ENCODE peak calls at places on chromosome 5, in ten cellular contexts. One of them, this sample, is unnamed.

GRCh38 chr5:44389410-44389879 is at the start of gene FGF10:
- DNase-seq in HFFc6: no peak
- DNase-seq in endothelial cell of umbilical vein: peak
- DNase-seq in tibial artery: peak
- DNase-seq in WTC11: peak
- DNase-seq in cardiac fibroblast: no peak
- DNase-seq in mammary epithelial cell: no peak
- DNase-seq in H9: peak
- DNase-seq in lower lobe of right lung: peak
- DNase-seq in glutamatergic neuron: peak
- DNase-seq in this sample: no peak

GRCh38 chr5:175464414-175465233 is 13.7 kb upstream of the SFXN1 start:
- DNase-seq in endothelial cell of umbilical vein: peak
- DNase-seq in lower lobe of right lung: no peak
- DNase-seq in cardiac fibroblast: peak
- DNase-seq in HFFc6: peak
- DNase-seq in mammary epithelial cell: peak
- DNase-seq in glutamatergic neuron: peak
- DNase-seq in WTC11: peak
- DNase-seq in H9: peak
- DNase-seq in tibial artery: no peak
- DNase-seq in this sample: no peak

GRCh38 chr5:159120446-159120845 is 20.7 kb upstream of the EBF1 start:
- DNase-seq in tibial artery: no peak
- DNase-seq in WTC11: no peak
- DNase-seq in H9: no peak
- DNase-seq in glutamatergic neuron: no peak
- DNase-seq in endothelial cell of umbilical vein: no peak
- DNase-seq in mammary epithelial cell: no peak
- DNase-seq in lower lobe of right lung: no peak
- DNase-seq in HFFc6: no peak
- DNase-seq in cardiac fibroblast: no peak
- DNase-seq in this sample: no peak

GRCh38 chr5:116861662-116862061 is 287.0 kb upstream of the SEMA6A start:
- DNase-seq in cardiac fibroblast: no peak
- DNase-seq in lower lobe of right lung: no peak
- DNase-seq in tibial artery: no peak
- DNase-seq in H9: no peak
- DNase-seq in HFFc6: no peak
- DNase-seq in WTC11: no peak
- DNase-seq in glutamatergic neuron: no peak
- DNase-seq in mammary epithelial cell: no peak
- DNase-seq in endothelial cell of umbilical vein: no peak
- DNase-seq in this sample: no peak

GRCh38 chr5:146805099-146805498 is 73.5 kb downstream of the PPP2R2B start:
- DNase-seq in lower lobe of right lung: no peak
- DNase-seq in tibial artery: no peak
- DNase-seq in cardiac fibroblast: no peak
- DNase-seq in glutamatergic neuron: no peak
- DNase-seq in WTC11: no peak
- DNase-seq in mammary epithelial cell: peak
- DNase-seq in HFFc6: no peak
- DNase-seq in endothelial cell of umbilical vein: no peak
- DNase-seq in H9: no peak
- DNase-seq in this sample: peak

GRCh38 chr5:54702470-54702869 is 184.9 kb downstream of the SNX18 start:
- DNase-seq in H9: no peak
- DNase-seq in tibial artery: no peak
- DNase-seq in HFFc6: no peak
- DNase-seq in cardiac fibroblast: peak
- DNase-seq in mammary epithelial cell: no peak
- DNase-seq in WTC11: no peak
- DNase-seq in lower lobe of right lung: no peak
- DNase-seq in glutamatergic neuron: no peak
- DNase-seq in endothelial cell of umbilical vein: peak
- DNase-seq in this sample: no peak

GRCh38 chr5:167723254-167723871 is 568.1 kb upstream of the WWC1 start:
- DNase-seq in endothelial cell of umbilical vein: peak
- DNase-seq in lower lobe of right lung: peak
- DNase-seq in H9: peak
- DNase-seq in tibial artery: peak
- DNase-seq in mammary epithelial cell: peak
- DNase-seq in cardiac fibroblast: peak
- DNase-seq in HFFc6: peak
- DNase-seq in WTC11: peak
- DNase-seq in glutamatergic neuron: peak
- DNase-seq in this sample: peak

GRCh38 chr5:6573651-6574101 is 59.2 kb downstream of the NSUN2 start:
- DNase-seq in glutamatergic neuron: peak
- DNase-seq in WTC11: no peak
- DNase-seq in tibial artery: no peak
- DNase-seq in HFFc6: no peak
- DNase-seq in cardiac fibroblast: no peak
- DNase-seq in lower lobe of right lung: no peak
- DNase-seq in H9: peak
- DNase-seq in mammary epithelial cell: no peak
- DNase-seq in endothelial cell of umbilical vein: no peak
- DNase-seq in this sample: no peak

GRCh38 chr5:105392710-105393149 is 1830.1 kb upstream of the NUDT12 start:
- DNase-seq in glutamatergic neuron: no peak
- DNase-seq in cardiac fibroblast: no peak
- DNase-seq in HFFc6: no peak
- DNase-seq in lower lobe of right lung: no peak
- DNase-seq in endothelial cell of umbilical vein: no peak
- DNase-seq in WTC11: no peak
- DNase-seq in mammary epithelial cell: no peak
- DNase-seq in tibial artery: no peak
- DNase-seq in H9: peak
- DNase-seq in this sample: no peak

GRCh38 chr5:178826216-178826615 is 33.5 kb upstream of the ZNF354B start:
- DNase-seq in HFFc6: no peak
- DNase-seq in H9: peak
- DNase-seq in endothelial cell of umbilical vein: no peak
- DNase-seq in cardiac fibroblast: no peak
- DNase-seq in tibial artery: no peak
- DNase-seq in glutamatergic neuron: no peak
- DNase-seq in mammary epithelial cell: peak
- DNase-seq in lower lobe of right lung: no peak
- DNase-seq in WTC11: peak
- DNase-seq in this sample: peak

GRCh38 chr5:151549713-151550112 is 41.4 kb downstream of the FAT2 start:
- DNase-seq in H9: no peak
- DNase-seq in tibial artery: no peak
- DNase-seq in HFFc6: no peak
- DNase-seq in lower lobe of right lung: no peak
- DNase-seq in cardiac fibroblast: no peak
- DNase-seq in endothelial cell of umbilical vein: no peak
- DNase-seq in glutamatergic neuron: no peak
- DNase-seq in mammary epithelial cell: no peak
- DNase-seq in WTC11: no peak
- DNase-seq in this sample: no peak

GRCh38 chr5:77679791-77680190 is 41.3 kb upstream of the OTP start:
- DNase-seq in WTC11: no peak
- DNase-seq in endothelial cell of umbilical vein: no peak
- DNase-seq in H9: no peak
- DNase-seq in cardiac fibroblast: peak
- DNase-seq in lower lobe of right lung: no peak
- DNase-seq in mammary epithelial cell: peak
- DNase-seq in tibial artery: no peak
- DNase-seq in glutamatergic neuron: no peak
- DNase-seq in HFFc6: peak
- DNase-seq in this sample: peak

GRCh38 chr5:103409013-103409670 is 150.6 kb downstream of the MACIR start:
- DNase-seq in mammary epithelial cell: no peak
- DNase-seq in endothelial cell of umbilical vein: no peak
- DNase-seq in cardiac fibroblast: no peak
- DNase-seq in tibial artery: no peak
- DNase-seq in lower lobe of right lung: no peak
- DNase-seq in HFFc6: no peak
- DNase-seq in H9: no peak
- DNase-seq in WTC11: no peak
- DNase-seq in glutamatergic neuron: no peak
- DNase-seq in this sample: no peak

GRCh38 chr5:132221781-132222648 is 5.6 kb downstream of the P4HA2 start:
- DNase-seq in lower lobe of right lung: no peak
- DNase-seq in mammary epithelial cell: no peak
- DNase-seq in tibial artery: peak
- DNase-seq in WTC11: no peak
- DNase-seq in H9: no peak
- DNase-seq in glutamatergic neuron: no peak
- DNase-seq in endothelial cell of umbilical vein: peak
- DNase-seq in cardiac fibroblast: peak
- DNase-seq in HFFc6: peak
- DNase-seq in this sample: no peak
- TF ChIP-seq CTCF in lower lobe of right lung: no peak
- TF ChIP-seq CTCF in mammary epithelial cell: no peak
- TF ChIP-seq CTCF in tibial artery: peak
- TF ChIP-seq CTCF in WTC11: no peak
- TF ChIP-seq CTCF in H9: no peak
- TF ChIP-seq CTCF in glutamatergic neuron: no peak
- TF ChIP-seq CTCF in endothelial cell of umbilical vein: peak
- TF ChIP-seq CTCF in cardiac fibroblast: no peak
- TF ChIP-seq CTCF in HFFc6: peak
- TF ChIP-seq CTCF in this sample: peak

GRCh38 chr5:87048156-87048555 is 219.5 kb upstream of the RASA1 start:
- DNase-seq in cardiac fibroblast: peak
- DNase-seq in tibial artery: no peak
- DNase-seq in endothelial cell of umbilical vein: no peak
- DNase-seq in glutamatergic neuron: no peak
- DNase-seq in H9: no peak
- DNase-seq in WTC11: no peak
- DNase-seq in HFFc6: no peak
- DNase-seq in mammary epithelial cell: peak
- DNase-seq in lower lobe of right lung: no peak
- DNase-seq in this sample: no peak
- TF ChIP-seq CTCF in cardiac fibroblast: no peak
- TF ChIP-seq CTCF in tibial artery: no peak
- TF ChIP-seq CTCF in endothelial cell of umbilical vein: no peak
- TF ChIP-seq CTCF in glutamatergic neuron: no peak
- TF ChIP-seq CTCF in H9: no peak
- TF ChIP-seq CTCF in WTC11: no peak
- TF ChIP-seq CTCF in HFFc6: peak
- TF ChIP-seq CTCF in mammary epithelial cell: no peak
- TF ChIP-seq CTCF in lower lobe of right lung: no peak
- TF ChIP-seq CTCF in this sample: peak

GRCh38 chr5:89283758-89284493 is 400.9 kb upstream of the MEF2C start:
- DNase-seq in glutamatergic neuron: no peak
- DNase-seq in lower lobe of right lung: no peak
- DNase-seq in endothelial cell of umbilical vein: no peak
- DNase-seq in H9: no peak
- DNase-seq in WTC11: no peak
- DNase-seq in tibial artery: no peak
- DNase-seq in mammary epithelial cell: no peak
- DNase-seq in cardiac fibroblast: no peak
- DNase-seq in HFFc6: no peak
- DNase-seq in this sample: no peak
- TF ChIP-seq CTCF in glutamatergic neuron: no peak
- TF ChIP-seq CTCF in lower lobe of right lung: no peak
- TF ChIP-seq CTCF in endothelial cell of umbilical vein: no peak
- TF ChIP-seq CTCF in H9: peak
- TF ChIP-seq CTCF in WTC11: no peak
- TF ChIP-seq CTCF in tibial artery: no peak
- TF ChIP-seq CTCF in mammary epithelial cell: peak
- TF ChIP-seq CTCF in cardiac fibroblast: no peak
- TF ChIP-seq CTCF in HFFc6: peak
- TF ChIP-seq CTCF in this sample: peak

DNA sequence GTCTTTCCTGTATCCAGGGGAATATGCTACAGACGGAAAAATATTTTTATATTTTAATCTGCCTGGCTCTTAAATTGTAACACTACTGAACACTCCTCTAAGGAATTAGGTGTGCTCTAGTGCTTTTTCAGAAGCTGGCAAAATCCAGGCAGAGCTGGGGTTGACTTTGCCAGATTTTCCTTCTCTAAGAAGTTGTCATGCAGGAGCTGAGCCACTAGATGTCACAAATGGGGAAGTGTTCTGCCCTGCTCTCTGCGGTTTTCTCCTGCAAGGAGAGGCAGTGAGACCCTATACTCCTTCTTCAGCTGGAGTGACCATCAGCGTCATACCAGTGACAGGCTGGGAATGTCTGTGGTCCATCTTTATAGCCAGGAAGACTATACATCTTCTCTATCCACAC is 112.5 kb downstream of the HAPLN1 start:
- DNase-seq in mammary epithelial cell: peak
- DNase-seq in cardiac fibroblast: peak
- DNase-seq in lower lobe of right lung: no peak
- DNase-seq in H9: peak
- DNase-seq in tibial artery: no peak
- DNase-seq in WTC11: peak
- DNase-seq in glutamatergic neuron: peak
- DNase-seq in endothelial cell of umbilical vein: peak
- DNase-seq in HFFc6: peak
- DNase-seq in this sample: no peak
- TF ChIP-seq CTCF in mammary epithelial cell: peak
- TF ChIP-seq CTCF in cardiac fibroblast: peak
- TF ChIP-seq CTCF in lower lobe of right lung: peak
- TF ChIP-seq CTCF in H9: peak
- TF ChIP-seq CTCF in tibial artery: peak
- TF ChIP-seq CTCF in WTC11: peak
- TF ChIP-seq CTCF in glutamatergic neuron: peak
- TF ChIP-seq CTCF in endothelial cell of umbilical vein: peak
- TF ChIP-seq CTCF in HFFc6: peak
- TF ChIP-seq CTCF in this sample: peak

DNA sequence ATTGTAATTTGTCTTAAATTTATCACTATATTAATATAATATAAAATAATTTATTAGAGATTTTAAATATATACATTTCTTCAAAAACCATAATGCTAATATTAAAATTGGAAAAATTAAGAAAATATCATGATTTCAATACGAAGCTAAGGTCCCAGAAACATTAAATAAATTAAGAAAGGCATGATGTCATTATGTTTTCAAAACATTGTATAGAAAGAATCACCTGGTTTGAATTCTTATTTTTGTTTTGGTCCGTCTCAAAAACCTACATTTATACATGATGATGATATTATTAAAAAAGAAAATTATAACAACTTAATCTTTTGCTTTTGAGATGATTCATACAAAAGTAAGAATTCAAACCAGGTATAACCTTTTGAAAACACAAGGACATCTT is 8.2 kb upstream of the EDIL3 start:
- DNase-seq in glutamatergic neuron: no peak
- DNase-seq in endothelial cell of umbilical vein: no peak
- DNase-seq in lower lobe of right lung: no peak
- DNase-seq in H9: no peak
- DNase-seq in HFFc6: no peak
- DNase-seq in tibial artery: no peak
- DNase-seq in WTC11: no peak
- DNase-seq in cardiac fibroblast: no peak
- DNase-seq in mammary epithelial cell: no peak
- DNase-seq in this sample: no peak
- TF ChIP-seq CTCF in glutamatergic neuron: no peak
- TF ChIP-seq CTCF in endothelial cell of umbilical vein: no peak
- TF ChIP-seq CTCF in lower lobe of right lung: no peak
- TF ChIP-seq CTCF in H9: no peak
- TF ChIP-seq CTCF in HFFc6: no peak
- TF ChIP-seq CTCF in tibial artery: no peak
- TF ChIP-seq CTCF in WTC11: no peak
- TF ChIP-seq CTCF in cardiac fibroblast: no peak
- TF ChIP-seq CTCF in mammary epithelial cell: no peak
- TF ChIP-seq CTCF in this sample: no peak

GRCh38 chr5:8842906-8843590 is 702.8 kb downstream of the SEMA5A start:
- DNase-seq in mammary epithelial cell: peak
- DNase-seq in tibial artery: no peak
- DNase-seq in H9: no peak
- DNase-seq in glutamatergic neuron: peak
- DNase-seq in cardiac fibroblast: peak
- DNase-seq in HFFc6: peak
- DNase-seq in lower lobe of right lung: no peak
- DNase-seq in WTC11: no peak
- DNase-seq in endothelial cell of umbilical vein: no peak
- DNase-seq in this sample: no peak
- TF ChIP-seq CTCF in mammary epithelial cell: peak
- TF ChIP-seq CTCF in tibial artery: no peak
- TF ChIP-seq CTCF in H9: peak
- TF ChIP-seq CTCF in glutamatergic neuron: no peak
- TF ChIP-seq CTCF in cardiac fibroblast: peak
- TF ChIP-seq CTCF in HFFc6: peak
- TF ChIP-seq CTCF in lower lobe of right lung: no peak
- TF ChIP-seq CTCF in WTC11: no peak
- TF ChIP-seq CTCF in endothelial cell of umbilical vein: no peak
- TF ChIP-seq CTCF in this sample: peak